ENCODE peak calls at places on chromosomes 3 and 15, in four cellular contexts. P is activated T-cell treated with anti-CD3 and anti-CD28 coated beads for 1 hour, T is germinal center, G is LNCaP clone FGC. K is an unnamed sample.

GRCh38 chr3:160948273-160948672 is 156.9 kb downstream of the B3GALNT1 start:
- DNase-seq in P (no peak), T (no peak), G (no peak), K (no peak)

GRCh38 chr15:52652286-52652685 is 26.9 kb downstream of the ATOSA start:
- DNase-seq in T (no peak), P (no peak), G (no peak), K (no peak)

GRCh38 chr3:79314962-79315361 is 452.8 kb downstream of the ROBO1 start:
- DNase-seq in G (no peak), P (no peak), T (no peak), K (no peak)

GRCh38 chr3:192915306-192915705 is 2.4 kb downstream of the MB21D2 start:
- DNase-seq in G (no peak), T (no peak), P (no peak), K (no peak)

GRCh38 chr15:39641187-39641889 is 60.5 kb downstream of the THBS1 start:
- DNase-seq in G (peak; percentile 88), P (no peak), T (no peak), K (no peak)

GRCh38 chr3:124230928-124231456 is 239.1 kb upstream of the ROPN1 start:
- DNase-seq in G (no peak), P (no peak), T (no peak), K (no peak)

GRCh38 chr3:45100998-45101407 is 45.2 kb downstream of the CDCP1 start:
- DNase-seq in P (no peak), T (no peak), G (no peak), K (no peak)

GRCh38 chr15:72827216-72827615 is 43.7 kb upstream of the ADPGK start:
- DNase-seq in T (no peak), P (no peak), G (no peak), K (no peak)

GRCh38 chr3:95389725-95390313 is 1327.0 kb downstream of the NSUN3 start:
- DNase-seq in P (no peak), T (no peak), G (no peak), K (no peak)

GRCh38 chr15:50797926-50798325 is 32.4 kb upstream of the SPPL2A start:
- DNase-seq in T (no peak), G (peak; percentile 88), P (no peak), K (no peak)

GRCh38 chr15:52803543-52804306 is 13.6 kb upstream of the ONECUT1 start:
- DNase-seq in G (no peak), P (no peak), T (no peak), K (no peak)

GRCh38 chr3:196219194-196219969 is 3.0 kb downstream of the SLC51A start:
- DNase-seq in T (peak; percentile 37), P (peak; percentile 50), G (no peak), K (peak; percentile 43)

GRCh38 chr15:29289179-29289578 is 19.6 kb upstream of the NSMCE3 start:
- DNase-seq in T (no peak), P (no peak), G (no peak), K (no peak)

GRCh38 chr3:20310629-20311028 is 124.6 kb upstream of the SGO1 start:
- DNase-seq in G (no peak), P (no peak), T (no peak), K (no peak)

GRCh38 chr3:112392393-112393359 is 59.7 kb downstream of the CD200 start:
- DNase-seq in G (no peak), T (no peak), P (no peak), K (no peak)

GRCh38 chr3:51340311-51340829 is 44.7 kb upstream of the MANF start:
- DNase-seq in P (no peak), G (no peak), T (no peak), K (no peak)

GRCh38 chr15:73558529-73558928 is 74.7 kb downstream of the NPTN start:
- DNase-seq in G (no peak), T (no peak), P (no peak), K (no peak)

GRCh38 chr3:183253364-183253960 is 409 bp downstream of the B3GNT5 start:
- DNase-seq in P (no peak), T (no peak), G (no peak), K (no peak)

GRCh38 chr3:184186184-184186901 is at the start of gene ABCF3:
- DNase-seq in G (peak; percentile 13), T (peak; percentile 22), P (no peak), K (no peak)

K was measured in stimulated activated CD8-positive, alpha-beta memory T cell treated with anti-CD3 and anti-CD28 coated beads, Interleukin-12 subunit alpha, Interleukin-12 subunit beta, amount 100 ng/mL, for 1 hour.